ENCODE peak calls at places on chromosomes 16 and 17, in nine cellular contexts. One of them, this sample, is unnamed.

GRCh38 chr17:869067-869466 is 86.9 kb downstream of the MRM3 start:
- DNase-seq in EL: peak
- DNase-seq in colonic mucosa: peak
- DNase-seq in H54: peak
- DNase-seq in foreskin fibroblast: peak
- DNase-seq in HT1080: no peak
- DNase-seq in cardiac fibroblast: peak
- DNase-seq in stimulated activated CD4-positive, alpha-beta T cell treated with anti-CD3 and anti-CD28 coated beads, Interleukin-15, amount 100 ng/mL, for 24 hours: no peak
- DNase-seq in NCI-H1048: no peak
- DNase-seq in this sample: no peak

GRCh38 chr17:78573955-78574354 is 3.2 kb downstream of the DNAH17 start:
- DNase-seq in EL: no peak
- DNase-seq in HT1080: no peak
- DNase-seq in colonic mucosa: no peak
- DNase-seq in cardiac fibroblast: no peak
- DNase-seq in foreskin fibroblast: no peak
- DNase-seq in stimulated activated CD4-positive, alpha-beta T cell treated with anti-CD3 and anti-CD28 coated beads, Interleukin-15, amount 100 ng/mL, for 24 hours: no peak
- DNase-seq in H54: no peak
- DNase-seq in NCI-H1048: no peak
- DNase-seq in this sample: peak

GRCh38 chr17:74274060-74274702 is at the start of gene DNAI2:
- DNase-seq in stimulated activated CD4-positive, alpha-beta T cell treated with anti-CD3 and anti-CD28 coated beads, Interleukin-15, amount 100 ng/mL, for 24 hours: peak
- DNase-seq in foreskin fibroblast: no peak
- DNase-seq in cardiac fibroblast: no peak
- DNase-seq in colonic mucosa: no peak
- DNase-seq in H54: no peak
- DNase-seq in EL: no peak
- DNase-seq in NCI-H1048: no peak
- DNase-seq in HT1080: no peak
- DNase-seq in this sample: no peak

GRCh38 chr16:21959050-21959449 is 5.9 kb downstream of the UQCRC2 start:
- DNase-seq in EL: no peak
- DNase-seq in H54: no peak
- DNase-seq in cardiac fibroblast: no peak
- DNase-seq in NCI-H1048: no peak
- DNase-seq in HT1080: no peak
- DNase-seq in colonic mucosa: no peak
- DNase-seq in stimulated activated CD4-positive, alpha-beta T cell treated with anti-CD3 and anti-CD28 coated beads, Interleukin-15, amount 100 ng/mL, for 24 hours: no peak
- DNase-seq in foreskin fibroblast: no peak
- DNase-seq in this sample: peak

GRCh38 chr16:74661064-74661463 is 5.6 kb downstream of the RFWD3 start:
- DNase-seq in foreskin fibroblast: no peak
- DNase-seq in colonic mucosa: no peak
- DNase-seq in stimulated activated CD4-positive, alpha-beta T cell treated with anti-CD3 and anti-CD28 coated beads, Interleukin-15, amount 100 ng/mL, for 24 hours: no peak
- DNase-seq in H54: no peak
- DNase-seq in HT1080: no peak
- DNase-seq in EL: no peak
- DNase-seq in NCI-H1048: no peak
- DNase-seq in cardiac fibroblast: no peak
- DNase-seq in this sample: no peak

GRCh38 chr17:44115585-44116415 is 7.6 kb downstream of the HDAC5 start:
- DNase-seq in colonic mucosa: no peak
- DNase-seq in NCI-H1048: no peak
- DNase-seq in foreskin fibroblast: no peak
- DNase-seq in EL: peak
- DNase-seq in stimulated activated CD4-positive, alpha-beta T cell treated with anti-CD3 and anti-CD28 coated beads, Interleukin-15, amount 100 ng/mL, for 24 hours: peak
- DNase-seq in H54: no peak
- DNase-seq in HT1080: peak
- DNase-seq in cardiac fibroblast: peak
- DNase-seq in this sample: peak

GRCh38 chr17:35808240-35808961 is 883 bp upstream of the TAF15 start:
- DNase-seq in NCI-H1048: no peak
- DNase-seq in colonic mucosa: no peak
- DNase-seq in stimulated activated CD4-positive, alpha-beta T cell treated with anti-CD3 and anti-CD28 coated beads, Interleukin-15, amount 100 ng/mL, for 24 hours: peak
- DNase-seq in cardiac fibroblast: no peak
- DNase-seq in HT1080: no peak
- DNase-seq in H54: no peak
- DNase-seq in foreskin fibroblast: no peak
- DNase-seq in EL: peak
- DNase-seq in this sample: no peak

GRCh38 chr16:81708459-81709368 is 70.4 kb upstream of the PLCG2 start:
- DNase-seq in colonic mucosa: peak
- DNase-seq in NCI-H1048: no peak
- DNase-seq in H54: no peak
- DNase-seq in EL: no peak
- DNase-seq in HT1080: no peak
- DNase-seq in cardiac fibroblast: peak
- DNase-seq in foreskin fibroblast: no peak
- DNase-seq in stimulated activated CD4-positive, alpha-beta T cell treated with anti-CD3 and anti-CD28 coated beads, Interleukin-15, amount 100 ng/mL, for 24 hours: no peak
- DNase-seq in this sample: no peak

GRCh38 chr17:80774643-80775281 is 216.9 kb upstream of the CHMP6 start:
- DNase-seq in cardiac fibroblast: no peak
- DNase-seq in EL: no peak
- DNase-seq in stimulated activated CD4-positive, alpha-beta T cell treated with anti-CD3 and anti-CD28 coated beads, Interleukin-15, amount 100 ng/mL, for 24 hours: peak
- DNase-seq in foreskin fibroblast: no peak
- DNase-seq in colonic mucosa: no peak
- DNase-seq in HT1080: no peak
- DNase-seq in NCI-H1048: no peak
- DNase-seq in H54: no peak
- DNase-seq in this sample: peak

GRCh38 chr16:57562669-57563486 is 20.4 kb downstream of the ADGRG5 start:
- DNase-seq in foreskin fibroblast: no peak
- DNase-seq in cardiac fibroblast: no peak
- DNase-seq in EL: no peak
- DNase-seq in HT1080: no peak
- DNase-seq in stimulated activated CD4-positive, alpha-beta T cell treated with anti-CD3 and anti-CD28 coated beads, Interleukin-15, amount 100 ng/mL, for 24 hours: no peak
- DNase-seq in H54: no peak
- DNase-seq in NCI-H1048: no peak
- DNase-seq in colonic mucosa: no peak
- DNase-seq in this sample: no peak

GRCh38 chr16:9165601-9166220 is 74.3 kb downstream of the HAPSTR1 start:
- DNase-seq in cardiac fibroblast: no peak
- DNase-seq in NCI-H1048: no peak
- DNase-seq in EL: no peak
- DNase-seq in colonic mucosa: no peak
- DNase-seq in H54: no peak
- DNase-seq in foreskin fibroblast: no peak
- DNase-seq in stimulated activated CD4-positive, alpha-beta T cell treated with anti-CD3 and anti-CD28 coated beads, Interleukin-15, amount 100 ng/mL, for 24 hours: no peak
- DNase-seq in HT1080: no peak
- DNase-seq in this sample: no peak

GRCh38 chr17:47999612-48000011 is 28.7 kb downstream of the CDK5RAP3 start:
- DNase-seq in NCI-H1048: no peak
- DNase-seq in EL: peak
- DNase-seq in stimulated activated CD4-positive, alpha-beta T cell treated with anti-CD3 and anti-CD28 coated beads, Interleukin-15, amount 100 ng/mL, for 24 hours: no peak
- DNase-seq in foreskin fibroblast: peak
- DNase-seq in HT1080: peak
- DNase-seq in colonic mucosa: no peak
- DNase-seq in cardiac fibroblast: no peak
- DNase-seq in H54: peak
- DNase-seq in this sample: no peak

GRCh38 chr16:23807028-23807427 is 28.8 kb upstream of the PRKCB start:
- DNase-seq in NCI-H1048: no peak
- DNase-seq in foreskin fibroblast: no peak
- DNase-seq in stimulated activated CD4-positive, alpha-beta T cell treated with anti-CD3 and anti-CD28 coated beads, Interleukin-15, amount 100 ng/mL, for 24 hours: no peak
- DNase-seq in cardiac fibroblast: no peak
- DNase-seq in EL: no peak
- DNase-seq in colonic mucosa: no peak
- DNase-seq in HT1080: no peak
- DNase-seq in H54: no peak
- DNase-seq in this sample: peak

GRCh38 chr17:71828182-71828596 is 292.6 kb upstream of the SOX9 start:
- DNase-seq in NCI-H1048: no peak
- DNase-seq in cardiac fibroblast: peak
- DNase-seq in foreskin fibroblast: peak
- DNase-seq in H54: no peak
- DNase-seq in colonic mucosa: no peak
- DNase-seq in stimulated activated CD4-positive, alpha-beta T cell treated with anti-CD3 and anti-CD28 coated beads, Interleukin-15, amount 100 ng/mL, for 24 hours: no peak
- DNase-seq in HT1080: peak
- DNase-seq in EL: peak
- DNase-seq in this sample: no peak

GRCh38 chr16:47943235-47943634 is 212.6 kb downstream of the ABCC12 start:
- DNase-seq in EL: no peak
- DNase-seq in stimulated activated CD4-positive, alpha-beta T cell treated with anti-CD3 and anti-CD28 coated beads, Interleukin-15, amount 100 ng/mL, for 24 hours: no peak
- DNase-seq in colonic mucosa: no peak
- DNase-seq in cardiac fibroblast: no peak
- DNase-seq in foreskin fibroblast: no peak
- DNase-seq in HT1080: no peak
- DNase-seq in H54: no peak
- DNase-seq in NCI-H1048: no peak
- DNase-seq in this sample: no peak

GRCh38 chr16:27786881-27787625 is 237.1 kb downstream of the KATNIP start:
- DNase-seq in cardiac fibroblast: no peak
- DNase-seq in H54: no peak
- DNase-seq in EL: no peak
- DNase-seq in foreskin fibroblast: no peak
- DNase-seq in stimulated activated CD4-positive, alpha-beta T cell treated with anti-CD3 and anti-CD28 coated beads, Interleukin-15, amount 100 ng/mL, for 24 hours: no peak
- DNase-seq in HT1080: no peak
- DNase-seq in colonic mucosa: no peak
- DNase-seq in NCI-H1048: no peak
- DNase-seq in this sample: no peak

GRCh38 chr17:10295728-10296343 is 77.0 kb downstream of the MYH13 start:
- DNase-seq in cardiac fibroblast: peak
- DNase-seq in colonic mucosa: peak
- DNase-seq in HT1080: peak
- DNase-seq in EL: peak
- DNase-seq in stimulated activated CD4-positive, alpha-beta T cell treated with anti-CD3 and anti-CD28 coated beads, Interleukin-15, amount 100 ng/mL, for 24 hours: peak
- DNase-seq in H54: peak
- DNase-seq in NCI-H1048: peak
- DNase-seq in foreskin fibroblast: no peak
- DNase-seq in this sample: peak

GRCh38 chr16:11111166-11111565 is 144.8 kb downstream of the SOCS1 start:
- DNase-seq in NCI-H1048: no peak
- DNase-seq in foreskin fibroblast: no peak
- DNase-seq in colonic mucosa: no peak
- DNase-seq in cardiac fibroblast: no peak
- DNase-seq in H54: no peak
- DNase-seq in HT1080: no peak
- DNase-seq in stimulated activated CD4-positive, alpha-beta T cell treated with anti-CD3 and anti-CD28 coated beads, Interleukin-15, amount 100 ng/mL, for 24 hours: no peak
- DNase-seq in EL: no peak
- DNase-seq in this sample: no peak

GRCh38 chr16:27736431-27736830 is 186.5 kb downstream of the KATNIP start:
- DNase-seq in stimulated activated CD4-positive, alpha-beta T cell treated with anti-CD3 and anti-CD28 coated beads, Interleukin-15, amount 100 ng/mL, for 24 hours: no peak
- DNase-seq in cardiac fibroblast: no peak
- DNase-seq in NCI-H1048: no peak
- DNase-seq in EL: no peak
- DNase-seq in colonic mucosa: no peak
- DNase-seq in H54: no peak
- DNase-seq in HT1080: no peak
- DNase-seq in foreskin fibroblast: no peak
- DNase-seq in this sample: no peak

GRCh38 chr17:59067756-59068155 is 38.9 kb downstream of the TRIM37 start:
- DNase-seq in EL: no peak
- DNase-seq in H54: no peak
- DNase-seq in colonic mucosa: no peak
- DNase-seq in HT1080: no peak
- DNase-seq in foreskin fibroblast: no peak
- DNase-seq in cardiac fibroblast: no peak
- DNase-seq in stimulated activated CD4-positive, alpha-beta T cell treated with anti-CD3 and anti-CD28 coated beads, Interleukin-15, amount 100 ng/mL, for 24 hours: no peak
- DNase-seq in NCI-H1048: no peak
- DNase-seq in this sample: peak

GRCh38 chr17:47905221-47905733 is 9.2 kb downstream of the SP2 start:
- DNase-seq in colonic mucosa: peak
- DNase-seq in stimulated activated CD4-positive, alpha-beta T cell treated with anti-CD3 and anti-CD28 coated beads, Interleukin-15, amount 100 ng/mL, for 24 hours: no peak
- DNase-seq in H54: no peak
- DNase-seq in foreskin fibroblast: peak
- DNase-seq in HT1080: no peak
- DNase-seq in cardiac fibroblast: peak
- DNase-seq in EL: peak
- DNase-seq in NCI-H1048: no peak
- DNase-seq in this sample: no peak

GRCh38 chr17:66952681-66953638 is 11.5 kb upstream of the CACNG4 start:
- DNase-seq in cardiac fibroblast: no peak
- DNase-seq in H54: no peak
- DNase-seq in stimulated activated CD4-positive, alpha-beta T cell treated with anti-CD3 and anti-CD28 coated beads, Interleukin-15, amount 100 ng/mL, for 24 hours: no peak
- DNase-seq in colonic mucosa: no peak
- DNase-seq in HT1080: no peak
- DNase-seq in EL: no peak
- DNase-seq in NCI-H1048: no peak
- DNase-seq in foreskin fibroblast: no peak
- DNase-seq in this sample: no peak

GRCh38 chr17:7839199-7839889 is 5.3 kb downstream of the KDM6B start:
- DNase-seq in NCI-H1048: no peak
- DNase-seq in H54: no peak
- DNase-seq in stimulated activated CD4-positive, alpha-beta T cell treated with anti-CD3 and anti-CD28 coated beads, Interleukin-15, amount 100 ng/mL, for 24 hours: no peak
- DNase-seq in cardiac fibroblast: peak
- DNase-seq in colonic mucosa: peak
- DNase-seq in EL: no peak
- DNase-seq in HT1080: no peak
- DNase-seq in foreskin fibroblast: no peak
- DNase-seq in this sample: no peak

GRCh38 chr16:12405083-12405482 is 398.6 kb downstream of the CPPED1 start:
- DNase-seq in H54: no peak
- DNase-seq in HT1080: no peak
- DNase-seq in cardiac fibroblast: no peak
- DNase-seq in stimulated activated CD4-positive, alpha-beta T cell treated with anti-CD3 and anti-CD28 coated beads, Interleukin-15, amount 100 ng/mL, for 24 hours: no peak
- DNase-seq in NCI-H1048: no peak
- DNase-seq in colonic mucosa: no peak
- DNase-seq in foreskin fibroblast: no peak
- DNase-seq in EL: no peak
- DNase-seq in this sample: no peak

GRCh38 chr17:44531019-44531418 is 26.3 kb upstream of the FZD2 start:
- DNase-seq in H54: no peak
- DNase-seq in foreskin fibroblast: no peak
- DNase-seq in stimulated activated CD4-positive, alpha-beta T cell treated with anti-CD3 and anti-CD28 coated beads, Interleukin-15, amount 100 ng/mL, for 24 hours: no peak
- DNase-seq in NCI-H1048: no peak
- DNase-seq in HT1080: no peak
- DNase-seq in EL: no peak
- DNase-seq in colonic mucosa: no peak
- DNase-seq in cardiac fibroblast: no peak
- DNase-seq in this sample: no peak

GRCh38 chr17:70775667-70776066 is 606.3 kb downstream of the KCNJ2 start:
- DNase-seq in stimulated activated CD4-positive, alpha-beta T cell treated with anti-CD3 and anti-CD28 coated beads, Interleukin-15, amount 100 ng/mL, for 24 hours: no peak
- DNase-seq in colonic mucosa: no peak
- DNase-seq in EL: no peak
- DNase-seq in foreskin fibroblast: no peak
- DNase-seq in NCI-H1048: no peak
- DNase-seq in cardiac fibroblast: no peak
- DNase-seq in HT1080: no peak
- DNase-seq in H54: no peak
- DNase-seq in this sample: no peak

GRCh38 chr17:64984181-64984580 is 64.9 kb upstream of the LRRC37A3 start:
- DNase-seq in colonic mucosa: no peak
- DNase-seq in NCI-H1048: no peak
- DNase-seq in H54: no peak
- DNase-seq in foreskin fibroblast: no peak
- DNase-seq in cardiac fibroblast: no peak
- DNase-seq in stimulated activated CD4-positive, alpha-beta T cell treated with anti-CD3 and anti-CD28 coated beads, Interleukin-15, amount 100 ng/mL, for 24 hours: no peak
- DNase-seq in HT1080: no peak
- DNase-seq in EL: no peak
- DNase-seq in this sample: no peak

GRCh38 chr17:50034504-50035364 is 21.2 kb upstream of the ITGA3 start:
- DNase-seq in cardiac fibroblast: no peak
- DNase-seq in foreskin fibroblast: no peak
- DNase-seq in H54: no peak
- DNase-seq in NCI-H1048: no peak
- DNase-seq in HT1080: no peak
- DNase-seq in EL: no peak
- DNase-seq in colonic mucosa: no peak
- DNase-seq in stimulated activated CD4-positive, alpha-beta T cell treated with anti-CD3 and anti-CD28 coated beads, Interleukin-15, amount 100 ng/mL, for 24 hours: no peak
- DNase-seq in this sample: no peak

This sample was measured in GM12865.